ENCODE peak calls at places on chromosomes 3 and 15, in nine cellular contexts. A, V, G, L, F, I, U, Y and E are unnamed samples.
A peak's percentile ranks its signal among the peaks of the same experiment; 100 is the strongest.

GRCh38 chr3:148006508-148006907 is 597.3 kb downstream of the ZIC1 start:
- DNase-seq in Y (no peak), A (no peak), V (no peak), F (no peak), G (no peak), I (no peak), U (no peak), L (peak; percentile 29), E (no peak)

GRCh38 chr3:185595520-185595919 is 9.4 kb downstream of the SENP2 start:
- DNase-seq in Y (no peak), I (no peak), A (no peak), G (no peak), U (no peak), F (no peak), V (no peak), L (no peak), E (no peak)

GRCh38 chr3:155805204-155805801 is 775 bp downstream of the C3orf33 start:
- DNase-seq in I (peak; percentile 69), A (no peak), Y (no peak), G (no peak), L (no peak), V (peak; percentile 16), F (peak; percentile 45), U (peak; percentile 49), E (no peak)

GRCh38 chr3:142863965-142864924 is 24.6 kb downstream of the PCOLCE2 start:
- DNase-seq in V (no peak), G (no peak), Y (no peak), U (no peak), L (no peak), F (no peak), A (no peak), I (no peak), E (no peak)

GRCh38 chr3:66693461-66693912 is 192.7 kb upstream of the LRIG1 start:
- DNase-seq in A (peak; percentile 33), U (no peak), Y (no peak), G (no peak), F (peak; percentile 82), V (no peak), L (no peak), I (no peak), E (no peak)

GRCh38 chr3:156298938-156299337 is 178.6 kb downstream of the KCNAB1 start:
- DNase-seq in U (peak; percentile 77), G (no peak), F (no peak), L (no peak), A (no peak), Y (no peak), V (no peak), I (no peak), E (no peak)

GRCh38 chr3:56682458-56683121 is 475 bp downstream of the TASOR start:
- DNase-seq in I (peak; percentile 72), Y (peak; percentile 74), L (peak; percentile 23), G (peak; percentile 45), F (peak; percentile 83), U (peak; percentile 86), A (peak; percentile 44), V (peak; percentile 68), E (peak; percentile 26)

GRCh38 chr3:58025824-58026579 is 17.8 kb downstream of the FLNB start:
- DNase-seq in G (no peak), V (no peak), I (no peak), U (peak; percentile 70), A (no peak), F (no peak), L (no peak), Y (no peak), E (no peak)

GRCh38 chr15:58584789-58585461 is 153.1 kb downstream of the LIPC start:
- DNase-seq in A (no peak), I (no peak), U (no peak), Y (no peak), F (no peak), L (no peak), G (no peak), V (no peak), E (no peak)

GRCh38 chr3:1092061-1092460 is 763 bp upstream of the CNTN6 start:
- DNase-seq in F (no peak), I (no peak), L (no peak), V (no peak), Y (no peak), U (no peak), A (no peak), G (no peak), E (no peak)

GRCh38 chr3:12796171-12797123 is at the start of gene CAND2:
- DNase-seq in U (peak; percentile 69), A (peak; percentile 28), Y (peak; percentile 44), G (peak; percentile 44), V (peak; percentile 25), I (no peak), L (no peak), F (peak; percentile 88), E (no peak)

GRCh38 chr3:45841380-45841700 is 579 bp downstream of the LZTFL1 start:
- DNase-seq in Y (peak; percentile 28), I (peak; percentile 15), U (peak; percentile 54), G (no peak), A (no peak), L (no peak), F (peak; percentile 31), V (no peak), E (no peak)

GRCh38 chr3:28240440-28240839 is 979 bp upstream of the CMC1 start:
- DNase-seq in L (no peak), F (no peak), Y (no peak), I (no peak), V (no peak), U (no peak), A (no peak), G (no peak), E (no peak)

GRCh38 chr3:150022406-150023238 is 51.9 kb upstream of the PFN2 start:
- DNase-seq in F (no peak), U (no peak), A (no peak), L (no peak), G (no peak), Y (no peak), I (no peak), V (no peak), E (no peak)

GRCh38 chr3:172154768-172155649 is 115.6 kb downstream of the FNDC3B start:
- DNase-seq in G (no peak), L (no peak), V (no peak), A (no peak), Y (no peak), I (no peak), F (no peak), U (no peak), E (no peak)

GRCh38 chr3:188067932-188068331 is 86.0 kb upstream of the LPP start:
- DNase-seq in G (no peak), I (no peak), F (no peak), U (no peak), L (peak; percentile 33), A (no peak), V (no peak), Y (no peak), E (no peak)

GRCh38 chr15:22904736-22905135 is 66.3 kb downstream of the NIPA2 start:
- DNase-seq in A (no peak), V (no peak), L (no peak), G (no peak), U (no peak), Y (no peak), I (no peak), F (no peak), E (no peak)